ENCODE peak calls at places on chromosomes 5 and 9, in four cellular contexts. H, W, M and Y are unnamed samples.

GRCh38 chr5:89293849-89294248 is 410.9 kb upstream of the MEF2C start:
- DNase-seq in H (no peak), W (no peak), M (no peak), Y (no peak)

GRCh38 chr5:44183753-44184152 is 205.5 kb downstream of the FGF10 start:
- DNase-seq in H (no peak), W (no peak), M (no peak), Y (no peak)

GRCh38 chr5:154197801-154198461 is 7.4 kb downstream of the GALNT10 start:
- DNase-seq in H (peak), W (no peak), M (no peak), Y (no peak)

GRCh38 chr5:94745786-94746730 is 127.6 kb downstream of the SLF1 start:
- DNase-seq in H (no peak), W (no peak), M (no peak), Y (no peak)

GRCh38 chr5:142143878-142144277 is 35.3 kb downstream of the NDFIP1 start:
- DNase-seq in H (peak), W (peak), M (no peak), Y (peak)

GRCh38 chr5:110108520-110108919 is 418.8 kb downstream of the MAN2A1 start:
- DNase-seq in H (no peak), W (no peak), M (no peak), Y (no peak)

GRCh38 chr5:5014836-5015235 is 125.3 kb upstream of the ADAMTS16 start:
- DNase-seq in H (no peak), W (no peak), M (no peak), Y (no peak)

GRCh38 chr9:88998911-88999310 is 7.6 kb downstream of the S1PR3 start:
- DNase-seq in H (no peak), W (no peak), M (no peak), Y (no peak)

GRCh38 chr5:133319905-133320520 is 268.2 kb downstream of the HSPA4 start:
- DNase-seq in H (no peak), W (no peak), M (no peak), Y (peak)

GRCh38 chr5:133314086-133314485 is 262.3 kb downstream of the HSPA4 start:
- DNase-seq in H (no peak), W (no peak), M (no peak), Y (no peak)

GRCh38 chr5:133319244-133319643 is 267.4 kb downstream of the HSPA4 start:
- DNase-seq in H (no peak), W (no peak), M (no peak), Y (no peak)

GRCh38 chr5:133317558-133317957 is 265.7 kb downstream of the HSPA4 start:
- DNase-seq in H (no peak), W (peak), M (no peak), Y (no peak)

DNA sequence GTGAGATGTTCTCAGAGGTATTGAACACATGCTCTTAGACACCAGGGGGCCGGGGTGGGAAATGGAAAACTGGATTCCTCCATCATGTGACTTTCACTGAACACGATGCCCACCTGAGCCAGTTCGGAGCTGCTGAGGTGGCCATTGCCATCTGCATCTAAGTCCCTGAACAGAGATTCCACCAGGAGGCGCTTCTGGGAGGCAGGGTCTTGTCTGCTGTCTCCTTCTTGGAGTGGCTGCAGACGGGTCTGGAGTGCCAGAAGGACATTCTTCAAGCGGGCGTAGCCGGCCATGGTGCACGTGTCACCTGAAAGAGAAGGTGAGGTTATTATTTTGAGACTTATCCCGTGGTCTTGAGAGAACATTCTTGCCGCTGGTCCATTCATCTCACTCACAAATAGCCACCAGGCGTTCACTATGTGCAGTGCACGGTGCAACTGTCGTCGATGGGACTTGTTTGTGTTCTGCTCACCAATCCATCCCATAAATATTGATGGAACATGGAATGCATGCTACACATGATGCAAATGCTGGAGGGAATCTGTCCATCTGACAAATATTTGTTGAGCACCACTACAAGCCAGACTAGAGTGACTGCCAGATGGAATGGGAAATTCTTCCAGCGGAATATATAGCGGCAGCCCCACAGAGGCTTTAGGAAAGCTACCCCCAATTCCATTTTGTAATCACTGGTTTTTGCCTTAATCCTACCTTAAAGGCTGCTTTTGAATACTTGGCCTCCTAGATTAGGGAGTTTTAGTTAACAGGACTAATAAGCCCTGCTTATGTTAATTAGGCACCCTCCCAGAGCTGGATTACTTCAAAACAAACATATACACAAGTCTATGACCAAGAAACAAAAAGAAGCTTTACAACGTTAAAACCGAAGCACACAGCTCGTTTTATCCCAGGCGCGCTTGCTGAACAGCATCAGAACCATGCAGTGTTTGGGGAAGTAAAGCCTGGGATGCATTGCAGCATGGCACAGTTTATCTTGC is 264.8 kb downstream of the HSPA4 start:
- DNase-seq in H (peak), W (peak), M (no peak), Y (peak)
- TF ChIP-seq TCF7L2 in H (no peak), W (no peak), M (no peak), Y (no peak)

GRCh38 chr5:88029011-88029410 is 239.6 kb downstream of the TMEM161B start:
- DNase-seq in H (no peak), W (no peak), M (no peak), Y (no peak)
- TF ChIP-seq TCF7L2 in H (no peak), W (no peak), M (no peak), Y (no peak)

DNA sequence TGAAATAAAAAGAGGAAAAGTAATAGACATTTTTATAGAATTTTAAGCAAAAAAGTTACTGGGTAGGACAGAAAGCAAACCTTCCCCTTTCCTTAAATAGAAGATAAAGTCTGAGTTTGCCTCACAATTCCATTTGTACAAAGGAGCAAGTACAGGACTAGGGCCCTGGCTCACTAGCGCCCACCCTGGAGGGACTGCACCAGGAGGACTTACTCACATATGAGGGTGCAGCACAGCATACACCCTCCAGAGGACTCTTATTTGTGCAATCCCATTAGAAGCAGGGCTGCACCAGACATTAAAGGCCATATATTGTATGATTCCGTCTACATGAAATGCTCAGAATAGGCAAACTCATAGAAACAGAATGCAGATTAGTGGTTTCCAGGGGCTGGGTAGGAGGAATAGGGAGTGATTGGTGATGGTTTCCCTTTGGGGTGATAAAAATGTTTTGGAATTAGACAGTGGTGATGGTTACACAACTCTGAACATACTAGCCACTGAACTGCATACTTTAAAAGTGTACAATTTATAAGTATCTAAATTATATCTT is 4.5 kb downstream of the REEP5 start:
- DNase-seq in H (peak), W (peak), M (no peak), Y (no peak)
- TF ChIP-seq TCF7L2 in H (no peak), W (no peak), M (no peak), Y (no peak)

GRCh38 chr5:177147239-177147638 is 13.7 kb downstream of the NSD1 start:
- DNase-seq in H (no peak), W (no peak), M (no peak), Y (no peak)
- TF ChIP-seq TCF7L2 in H (no peak), W (no peak), M (no peak), Y (no peak)

GRCh38 chr5:172425402-172425801 is 28.9 kb downstream of the SH3PXD2B start:
- DNase-seq in H (no peak), W (no peak), M (no peak), Y (no peak)
- TF ChIP-seq TCF7L2 in H (no peak), W (no peak), M (no peak), Y (no peak)

DNA sequence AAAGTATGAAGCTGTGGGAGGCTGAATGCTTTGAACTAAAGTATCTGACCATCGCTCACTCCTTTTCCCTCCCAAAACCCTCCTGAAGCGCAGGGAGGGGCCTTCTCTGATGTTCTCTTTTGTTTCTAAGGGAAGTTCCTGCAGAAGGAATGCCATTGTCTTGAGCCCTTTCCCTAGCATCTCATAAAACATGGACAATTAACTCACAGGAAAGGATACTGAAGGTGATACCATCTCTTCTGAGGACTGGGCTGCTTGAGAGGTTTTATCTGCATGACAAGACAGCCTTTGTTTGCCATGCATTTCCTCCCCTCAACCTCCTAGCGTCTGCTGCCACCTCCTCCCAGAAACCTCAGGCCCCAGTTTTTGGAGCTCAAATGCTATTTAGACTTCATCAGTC is 4.3 kb upstream of the RMND5B start:
- DNase-seq in H (no peak), W (no peak), M (no peak), Y (no peak)
- TF ChIP-seq TCF7L2 in H (no peak), W (no peak), M (no peak), Y (no peak)

GRCh38 chr5:123116063-123116462 is 27.0 kb downstream of the PRDM6 start:
- DNase-seq in H (no peak), W (no peak), M (no peak), Y (no peak)

GRCh38 chr5:123119334-123119986 is 30.4 kb downstream of the PRDM6 start:
- DNase-seq in H (peak), W (no peak), M (no peak), Y (peak)

GRCh38 chr5:123120197-123120596 is 31.2 kb downstream of the PRDM6 start:
- DNase-seq in H (no peak), W (no peak), M (no peak), Y (peak)

GRCh38 chr5:123116757-123117156 is 27.7 kb downstream of the PRDM6 start:
- DNase-seq in H (no peak), W (no peak), M (no peak), Y (no peak)

DNA sequence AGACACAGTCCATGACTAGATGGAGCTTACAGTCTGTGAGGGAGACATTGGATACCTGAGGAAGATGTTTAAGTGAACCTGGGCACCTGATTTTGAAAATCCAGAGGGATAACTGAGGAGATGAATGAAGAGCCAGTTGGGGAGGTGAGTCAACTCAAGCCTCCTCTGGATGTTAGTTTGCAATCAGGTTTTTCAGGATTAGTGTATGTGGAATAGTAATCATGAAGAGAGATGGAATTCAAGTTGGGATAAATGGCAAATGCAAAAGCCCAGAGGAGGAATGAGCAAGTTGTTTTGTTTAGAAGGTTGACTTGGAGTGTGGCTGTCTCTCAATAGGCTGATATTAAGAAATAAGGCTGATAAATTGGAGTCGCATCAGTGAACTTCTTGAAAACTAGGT is 28.9 kb downstream of the PRDM6 start:
- DNase-seq in H (no peak), W (no peak), M (no peak), Y (no peak)
- TF ChIP-seq TCF7L2 in H (no peak), W (no peak), M (no peak), Y (no peak)